ENCODE peak calls at places on chromosomes 11 and 22, in nine cellular contexts. H is NCI-H2029; V is effector memory CD4-positive, alpha-beta T cell; R is A549; J is breast epithelium; A is fibroblast of mammary gland; U is GM13977; W is NCI-H774; B is HAP-1. P is an unnamed sample.

GRCh38 chr11:118913411-118914125 is 12.2 kb downstream of the BCL9L start:
- DNase-seq in A (no peak), W (no peak), B (no peak), V (peak; percentile 32), R (no peak), H (no peak), J (no peak), U (no peak), P (no peak)

GRCh38 chr22:46674367-46674781 is 54.2 kb downstream of the GRAMD4 start:
- DNase-seq in B (no peak), H (no peak), W (no peak), R (no peak), A (no peak), J (no peak), U (peak; percentile 80), V (peak; percentile 78), P (no peak)

GRCh38 chr11:113104390-113105251 is 143.4 kb downstream of the NCAM1 start:
- DNase-seq in H (no peak), R (no peak), A (no peak), B (no peak), U (no peak), W (no peak), J (no peak), V (no peak), P (no peak)

GRCh38 chr11:19849107-19849789 is 136.6 kb downstream of the NAV2 start:
- DNase-seq in R (no peak), W (no peak), V (no peak), B (no peak), A (peak; percentile 25), U (no peak), H (peak; percentile 51), J (no peak), P (no peak)

GRCh38 chr11:60170566-60170965 is 12.3 kb downstream of the MS4A6A start:
- DNase-seq in W (no peak), U (no peak), B (no peak), R (no peak), A (no peak), H (no peak), V (no peak), J (no peak), P (no peak)

GRCh38 chr11:64384039-64384737 is 25.2 kb downstream of the RPS6KA4 start:
- DNase-seq in J (no peak), V (no peak), R (no peak), H (no peak), A (no peak), B (no peak), W (no peak), U (no peak), P (no peak)

GRCh38 chr22:43862074-43862881 is at the start of gene SULT4A1:
- DNase-seq in W (peak; percentile 52), R (no peak), A (peak; percentile 24), J (peak; percentile 49), U (no peak), H (peak; percentile 72), B (no peak), V (no peak), P (peak; percentile 39)

GRCh38 chr11:122367809-122368231 is 251.8 kb upstream of the BLID start:
- DNase-seq in H (no peak), B (peak; percentile 36), R (no peak), V (no peak), W (no peak), J (no peak), A (peak; percentile 45), U (no peak), P (peak; percentile 52)

GRCh38 chr22:32823024-32823730 is 21.7 kb downstream of the TIMP3 start:
- DNase-seq in A (peak; percentile 52), R (peak; percentile 25), V (no peak), H (no peak), J (no peak), W (no peak), B (peak; percentile 63), U (peak; percentile 42), P (peak; percentile 16)

GRCh38 chr11:95697614-95698408 is 91.8 kb downstream of the FAM76B start:
- DNase-seq in U (no peak), J (no peak), V (no peak), W (no peak), A (no peak), B (no peak), R (no peak), H (no peak), P (no peak)

GRCh38 chr22:43921361-43921760 is 2.2 kb upstream of the PNPLA3 start:
- DNase-seq in H (no peak), R (no peak), U (no peak), V (no peak), A (peak; percentile 56), B (no peak), W (no peak), J (no peak), P (no peak)

GRCh38 chr11:122050021-122050710 is 65.8 kb downstream of the BLID start:
- DNase-seq in A (no peak), U (no peak), H (no peak), V (no peak), J (no peak), W (no peak), R (no peak), B (no peak), P (no peak)

GRCh38 chr11:116190206-116190605 is 582.6 kb downstream of the BUD13 start:
- DNase-seq in V (no peak), R (no peak), J (no peak), H (no peak), U (no peak), A (no peak), W (no peak), B (no peak), P (no peak)

GRCh38 chr22:38415561-38416321 is 39.3 kb downstream of the KCNJ4 start:
- DNase-seq in J (peak; percentile 41), V (no peak), W (no peak), B (no peak), H (no peak), U (no peak), A (no peak), R (no peak), P (peak; percentile 68)

GRCh38 chr11:75478690-75479597 is 45.9 kb upstream of the KLHL35 start:
- DNase-seq in H (no peak), U (no peak), V (no peak), R (no peak), B (no peak), A (no peak), W (no peak), J (no peak), P (no peak)

GRCh38 chr22:48744967-48745841 is 1082.5 kb downstream of the BRD1 start:
- DNase-seq in H (no peak), B (no peak), V (no peak), A (no peak), U (no peak), R (no peak), J (peak; percentile 33), W (no peak), P (no peak)